ENCODE peak calls at places on chromosomes 12 and 14, in nine cellular contexts. C is right lobe of liver; E is GM23248; N is CD4-positive, alpha-beta memory T cell; H is ovary; X is mammary epithelial cell; U is left ventricle myocardium inferior; V is CD8-positive, alpha-beta memory T cell; R is OCI-LY7. Z is an unnamed sample. For H3K4me1, the result is how much of the 10 kb centered on the place peaks cover.

GRCh38 chr12:106291342-106291741 is 11.2 kb upstream of the TCP11L2 start:
- DNase-seq in U (no peak), X (no peak), V (no peak), E (no peak), H (no peak), C (no peak), R (no peak), N (no peak), Z (no peak)

GRCh38 chr12:52650520-52651081 is 1.4 kb downstream of the KRT2 start:
- DNase-seq in R (no peak), E (peak), N (no peak), H (no peak), V (no peak), X (no peak), C (no peak), U (no peak), Z (no peak)

GRCh38 chr12:114263031-114263825 is 142.7 kb downstream of the TBX5 start:
- DNase-seq in H (no peak), N (no peak), X (no peak), V (no peak), C (no peak), E (peak), R (no peak), U (no peak), Z (no peak)

GRCh38 chr12:124508323-124509096 is 58.9 kb downstream of the NCOR2 start:
- DNase-seq in R (no peak), V (no peak), C (no peak), N (peak), E (peak), U (no peak), X (no peak), H (no peak), Z (no peak)

GRCh38 chr12:95096852-95097251 is 23.4 kb upstream of the NR2C1 start:
- DNase-seq in H (no peak), C (no peak), U (no peak), E (no peak), R (no peak), V (no peak), N (no peak), X (no peak), Z (no peak)

GRCh38 chr12:123936956-123937706 is 35.5 kb downstream of the CCDC92 start:
- DNase-seq in X (no peak), N (no peak), E (no peak), U (no peak), H (no peak), C (no peak), R (no peak), V (no peak), Z (no peak)

GRCh38 chr12:116766285-116766684 is 28.2 kb downstream of the RNFT2 start:
- DNase-seq in H (no peak), U (no peak), N (no peak), E (no peak), R (no peak), C (no peak), V (no peak), X (no peak), Z (no peak)

GRCh38 chr12:89414851-89415250 is 62.5 kb upstream of the DUSP6 start:
- DNase-seq in X (peak), N (no peak), R (no peak), H (no peak), V (no peak), C (no peak), E (peak), U (no peak), Z (no peak)

GRCh38 chr12:3568695-3569094 is 77.7 kb downstream of the PRMT8 start:
- DNase-seq in X (no peak), C (no peak), E (no peak), N (no peak), V (no peak), R (no peak), H (no peak), U (no peak), Z (no peak)

GRCh38 chr14:58549358-58549757 is 88.4 kb upstream of the DACT1 start:
- DNase-seq in R (no peak), E (no peak), U (no peak), N (no peak), C (no peak), H (no peak), X (peak), V (no peak), Z (no peak)

GRCh38 chr14:99768381-99768780 is 24.8 kb upstream of the EML1 start:
- DNase-seq in R (no peak), C (no peak), V (no peak), X (no peak), H (no peak), E (peak), U (no peak), N (no peak), Z (no peak)

GRCh38 chr12:75533239-75533638 is 21.8 kb upstream of the KRR1 start:
- DNase-seq in U (no peak), V (no peak), R (no peak), N (no peak), E (no peak), H (no peak), X (no peak), C (no peak), Z (no peak)

GRCh38 chr14:71918955-71919354 is 13.3 kb upstream of the RGS6 start:
- DNase-seq in E (no peak), N (no peak), X (no peak), V (no peak), R (no peak), C (no peak), H (no peak), U (no peak), Z (no peak)

GRCh38 chr14:22432348-22432976 is 156.6 kb downstream of the DAD1 start:
- DNase-seq in X (peak), N (no peak), U (no peak), H (peak), R (peak), C (no peak), E (peak), V (no peak), Z (no peak)

GRCh38 chr12:6607751-6608591 is 792 bp upstream of the CHD4 start:
- DNase-seq in C (no peak), U (no peak), N (peak), R (peak), X (peak), H (peak), E (peak), V (peak), Z (no peak)

GRCh38 chr14:68886109-68886434 is 93.0 kb downstream of the ACTN1 start:
- DNase-seq in X (no peak), H (no peak), V (no peak), C (no peak), R (no peak), U (no peak), N (no peak), E (no peak), Z (no peak)

GRCh38 chr14:72516936-72517408 is 376.9 kb downstream of the DPF3 start:
- DNase-seq in H (peak), U (peak), V (peak), E (peak), C (peak), R (peak), X (peak), N (peak), Z (peak)

GRCh38 chr12:114450511-114451300 is 44.8 kb upstream of the TBX5 start:
- DNase-seq in C (no peak), H (no peak), R (no peak), E (no peak), U (no peak), N (no peak), V (no peak), X (no peak), Z (no peak)

GRCh38 chr12:66275040-66275439 is 27.3 kb upstream of the HELB start:
- DNase-seq in C (no peak), R (no peak), E (no peak), U (no peak), X (no peak), V (no peak), N (no peak), H (no peak), Z (no peak)

GRCh38 chr14:55094630-55095157 is 34.4 kb upstream of the LGALS3 start:
- DNase-seq in U (no peak), N (no peak), H (no peak), E (peak), X (peak), C (no peak), V (no peak), R (no peak), Z (no peak)

GRCh38 chr14:95515080-95515489 is 1.4 kb downstream of the SYNE3 start:
- DNase-seq in C (no peak), U (peak), E (peak), V (no peak), R (no peak), X (no peak), N (no peak), H (peak), Z (peak)

GRCh38 chr14:55454264-55455151 is 14.1 kb upstream of the TBPL2 start:
- DNase-seq in X (peak), R (no peak), C (no peak), N (no peak), U (no peak), H (peak), E (peak), V (no peak), Z (no peak)

GRCh38 chr12:50764116-50764860 is 387 bp downstream of the ATF1 start:
- DNase-seq in V (peak), N (peak), C (peak), X (peak), U (no peak), H (no peak), R (peak), E (peak), Z (peak)

GRCh38 chr14:52919971-52920370 is 30.9 kb downstream of the FERMT2 start:
- DNase-seq in R (no peak), E (no peak), H (no peak), X (no peak), N (no peak), C (no peak), U (no peak), V (no peak), Z (no peak)
- H3K4me1 ChIP-seq in R (under half), E (half or more), H (under half), X (under half), N (under half), C (under half), U (half or more), V (under half), Z (under half)

DNA sequence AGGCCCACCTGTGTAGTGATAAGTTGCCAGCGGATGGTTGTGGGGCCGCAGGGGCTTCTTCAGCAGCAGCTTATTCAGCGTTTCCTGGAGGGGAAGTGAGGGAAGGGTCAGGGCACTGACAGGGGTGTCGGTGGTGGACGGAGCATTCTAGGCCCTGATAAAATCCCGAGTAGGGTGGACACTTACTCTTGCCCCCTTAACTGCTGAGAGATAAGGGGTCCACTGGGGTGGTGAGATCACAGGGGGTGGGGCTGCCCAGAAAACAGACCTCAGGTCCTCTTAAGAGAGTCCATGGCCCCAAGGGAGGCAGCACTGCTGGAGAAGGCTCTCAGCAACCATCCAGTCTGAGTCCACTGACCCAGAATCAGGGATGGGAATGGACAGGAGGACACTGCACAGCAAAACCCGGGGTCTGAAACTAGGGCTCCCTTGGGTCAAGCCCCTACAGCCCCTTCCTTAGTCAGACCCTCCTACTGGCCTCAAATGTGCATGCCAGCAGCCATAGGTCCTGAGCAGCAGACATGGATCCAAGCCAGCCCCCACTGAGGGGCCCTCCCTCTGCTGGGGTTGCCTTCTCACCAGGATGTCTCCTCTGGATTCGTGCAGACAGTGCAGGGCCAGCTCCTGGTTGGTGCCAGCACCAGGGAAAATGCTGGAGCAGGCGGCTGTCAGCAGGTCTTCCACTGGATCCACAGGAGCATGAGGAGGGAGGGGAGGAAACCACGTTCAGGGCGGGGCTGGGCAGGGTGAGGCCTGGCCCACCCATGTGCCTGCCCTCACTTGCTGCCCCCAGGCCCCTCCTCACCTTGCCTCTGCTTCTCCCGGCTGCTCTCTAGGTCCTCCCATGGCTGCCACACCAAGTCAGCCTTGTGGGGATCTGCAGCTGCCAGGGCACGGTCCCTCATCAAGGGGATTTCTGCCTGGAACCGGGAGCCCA is 12.1 kb upstream of the PNMA1 start:
- DNase-seq in V (no peak), H (no peak), N (no peak), U (no peak), X (no peak), E (peak), C (peak), R (no peak), Z (no peak)
- H3K4me1 ChIP-seq in V (under half), H (under half), N (half or more), U (half or more), X (under half), E (under half), C (under half), R (under half), Z (under half)

GRCh38 chr12:49603721-49604120 is 1.7 kb downstream of the FAM186B start:
- DNase-seq in U (no peak), N (no peak), C (no peak), H (no peak), R (no peak), E (no peak), X (no peak), V (no peak), Z (no peak)
- H3K4me1 ChIP-seq in U (under half), N (under half), C (under half), H (under half), R (under half), E (under half), X (under half), V (under half), Z (under half)

GRCh38 chr12:90502070-90502469 is 452.9 kb downstream of the CCER1 start:
- DNase-seq in X (no peak), U (no peak), V (no peak), H (no peak), R (no peak), N (no peak), E (no peak), C (no peak), Z (no peak)

GRCh38 chr12:90499793-90500192 is 455.2 kb downstream of the CCER1 start:
- DNase-seq in X (peak), N (no peak), H (no peak), V (no peak), U (no peak), C (no peak), E (no peak), R (no peak), Z (no peak)

GRCh38 chr12:90497923-90498545 is 456.9 kb downstream of the CCER1 start:
- DNase-seq in C (no peak), V (no peak), R (no peak), H (no peak), N (no peak), E (no peak), X (no peak), U (no peak), Z (no peak)

GRCh38 chr12:90504806-90505205 is 450.2 kb downstream of the CCER1 start:
- DNase-seq in U (no peak), E (no peak), C (no peak), H (no peak), R (no peak), X (no peak), V (no peak), N (no peak), Z (no peak)

GRCh38 chr12:90501412-90501811 is 453.6 kb downstream of the CCER1 start:
- DNase-seq in X (no peak), N (no peak), C (no peak), U (no peak), V (no peak), E (no peak), R (no peak), H (no peak), Z (no peak)
- H3K4me1 ChIP-seq in X (under half), N (under half), C (under half), U (under half), V (under half), E (under half), R (under half), H (under half), Z (under half)

GRCh38 chr14:60348211-60348610 is 99.2 kb downstream of the PPM1A start:
- DNase-seq in C (no peak), V (no peak), X (no peak), R (peak), E (no peak), N (no peak), H (no peak), U (no peak), Z (no peak)

GRCh38 chr14:60344751-60345150 is 95.7 kb downstream of the PPM1A start:
- DNase-seq in R (no peak), H (no peak), C (no peak), E (no peak), N (no peak), X (no peak), U (no peak), V (no peak), Z (no peak)

GRCh38 chr14:60349663-60350365 is 100.8 kb downstream of the PPM1A start:
- DNase-seq in U (no peak), R (peak), E (peak), N (no peak), V (peak), X (peak), H (no peak), C (no peak), Z (no peak)

GRCh38 chr14:60343571-60344071 is 94.6 kb downstream of the PPM1A start:
- DNase-seq in H (no peak), C (no peak), N (no peak), U (no peak), R (no peak), E (no peak), V (no peak), X (no peak), Z (no peak)

GRCh38 chr14:60346706-60347105 is 97.7 kb downstream of the PPM1A start:
- DNase-seq in N (no peak), E (peak), R (peak), U (no peak), C (no peak), X (no peak), H (no peak), V (no peak), Z (no peak)
- H3K4me1 ChIP-seq in N (under half), E (under half), R (half or more), U (under half), C (under half), X (under half), H (under half), V (under half), Z (under half)

Z was measured in left lung.